ENCODE peak calls at places on chromosomes 11 and 22, in seven cellular contexts. L, U, R, N, J, O and S are unnamed samples.

GRCh38 chr11:126355926-126356897 is 726 bp downstream of the ST3GAL4 start:
- DNase-seq in L (no peak), R (no peak), O (peak; percentile 33), U (no peak), N (no peak), J (no peak), S (peak; percentile 41)

GRCh38 chr11:76978239-76978638 is 56.0 kb upstream of the B3GNT6 start:
- DNase-seq in J (no peak), O (no peak), N (no peak), R (no peak), U (no peak), L (no peak), S (no peak)

GRCh38 chr11:132942611-132943324 is 589.5 kb downstream of the OPCML start:
- DNase-seq in N (no peak), U (no peak), O (no peak), L (no peak), J (no peak), R (no peak), S (no peak)

GRCh38 chr11:1111545-1112212 is 37.0 kb downstream of the MUC2 start:
- DNase-seq in O (no peak), N (no peak), L (no peak), R (no peak), U (no peak), J (no peak), S (no peak)

GRCh38 chr11:86917577-86917976 is 37.6 kb downstream of the FZD4 start:
- DNase-seq in U (no peak), J (no peak), R (no peak), N (no peak), O (no peak), L (no peak), S (no peak)

GRCh38 chr11:117875397-117876048 is 935 bp downstream of the FXYD6 start:
- DNase-seq in L (no peak), R (no peak), U (no peak), N (no peak), J (no peak), O (no peak), S (no peak)

GRCh38 chr11:75103380-75104026 is 6.8 kb upstream of the OR2AT4 start:
- DNase-seq in R (peak; percentile 74), J (peak; percentile 86), O (peak; percentile 82), L (peak; percentile 73), U (no peak), N (no peak), S (peak; percentile 24)

GRCh38 chr22:29112102-29112501 is 39.3 kb downstream of the KREMEN1 start:
- DNase-seq in L (no peak), R (no peak), U (no peak), J (no peak), O (no peak), N (no peak), S (no peak)

GRCh38 chr22:45007247-45007945 is 2.4 kb downstream of the PHF21B start:
- DNase-seq in R (peak; percentile 31), L (no peak), J (peak; percentile 27), O (no peak), N (no peak), U (peak; percentile 18), S (peak; percentile 41)
- H3K4me3 ChIP-seq in R (peak overlapping the region; percentile 34), L (peak overlapping the region; percentile 28), J (no peak overlapping the region), O (no peak overlapping the region), N (peak overlapping the region; percentile 55), U (peak overlapping the region; percentile 66), S (no peak overlapping the region)

GRCh38 chr11:102830328-102830727 is 13.1 kb downstream of the MMP3 start:
- DNase-seq in J (peak; percentile 29), O (peak; percentile 30), U (no peak), N (no peak), L (no peak), R (no peak), S (peak; percentile 86)

GRCh38 chr11:102831709-102832492 is 11.5 kb downstream of the MMP3 start:
- DNase-seq in R (no peak), L (peak; percentile 24), O (peak; percentile 44), J (no peak), U (no peak), N (no peak), S (no peak)

GRCh38 chr11:102829671-102830070 is 13.7 kb downstream of the MMP3 start:
- DNase-seq in N (no peak), R (no peak), U (no peak), O (no peak), L (no peak), J (no peak), S (peak; percentile 79)

GRCh38 chr11:102832612-102833011 is 10.8 kb downstream of the MMP3 start:
- DNase-seq in J (no peak), R (no peak), L (no peak), U (no peak), N (no peak), O (no peak), S (no peak)

DNA sequence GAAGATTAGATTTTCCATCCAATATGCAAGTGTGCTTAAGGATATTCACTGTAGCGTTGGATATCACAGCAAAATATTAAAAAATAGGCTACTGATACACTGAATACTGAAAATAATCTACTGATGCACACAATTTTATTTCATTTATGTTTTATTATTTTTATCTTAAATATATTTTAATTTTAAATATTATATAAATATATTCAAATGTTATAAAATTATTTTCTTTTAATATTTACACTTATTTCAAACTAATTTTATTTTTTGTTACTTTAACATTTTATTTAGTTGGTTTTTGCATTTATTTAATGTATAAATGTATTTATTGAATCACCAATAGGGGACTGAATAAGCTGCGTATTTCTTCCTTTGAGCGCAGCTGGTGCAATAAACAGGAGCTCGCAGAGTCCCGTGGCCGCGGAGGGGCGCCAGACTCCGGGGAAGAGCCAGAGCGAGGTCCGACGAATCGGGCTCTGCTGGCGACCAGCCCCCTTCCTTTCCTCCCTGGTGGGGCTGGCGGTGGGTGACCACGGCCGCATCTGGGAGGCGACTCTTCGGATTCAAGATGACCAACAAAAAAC is 12.2 kb downstream of the MMP3 start:
- DNase-seq in R (peak; percentile 60), U (no peak), N (no peak), J (peak; percentile 23), L (peak; percentile 39), O (peak; percentile 70), S (peak; percentile 51)
- TF ChIP-seq CTCF in R (peak; percentile 64), U (no peak), N (peak; percentile 94), J (peak; percentile 58), L (peak; percentile 85), O (peak; percentile 72), S (peak; percentile 46)

GRCh38 chr22:50009765-50010675 is 2.5 kb downstream of the IL17REL start:
- DNase-seq in R (no peak), N (no peak), L (no peak), J (no peak), U (no peak), O (no peak), S (no peak)
- H3K4me3 ChIP-seq in R (no peak overlapping the region), N (no peak overlapping the region), L (no peak overlapping the region), J (no peak overlapping the region), U (no peak overlapping the region), O (no peak overlapping the region), S (no peak overlapping the region)

GRCh38 chr22:37588540-37589215 is 8.8 kb upstream of the LGALS2 start:
- DNase-seq in N (no peak), J (no peak), R (no peak), L (no peak), O (no peak), U (no peak), S (no peak)

GRCh38 chr22:37589607-37590006 is 9.7 kb upstream of the LGALS2 start:
- DNase-seq in N (no peak), O (no peak), L (no peak), R (no peak), U (no peak), J (no peak), S (no peak)

GRCh38 chr22:37599161-37599560 is 9.5 kb upstream of the GGA1 start:
- DNase-seq in J (no peak), L (no peak), U (no peak), R (no peak), N (no peak), O (no peak), S (peak; percentile 29)

GRCh38 chr22:37591823-37592404 is 12.0 kb upstream of the LGALS2 start:
- DNase-seq in O (no peak), J (no peak), N (no peak), L (no peak), R (no peak), U (no peak), S (no peak)

GRCh38 chr22:37594237-37594636 is 14.3 kb upstream of the LGALS2 start:
- DNase-seq in J (no peak), N (no peak), L (no peak), O (no peak), U (no peak), R (no peak), S (no peak)
- TF ChIP-seq CTCF in J (no peak), N (no peak), L (no peak), O (no peak), U (no peak), R (no peak), S (no peak)

GRCh38 chr11:64152841-64153691 is 12.8 kb downstream of the MACROD1 start:
- DNase-seq in L (no peak), O (peak; percentile 21), R (peak; percentile 27), N (no peak), J (peak; percentile 20), U (peak; percentile 94), S (peak; percentile 38)
- H3K4me3 ChIP-seq in L (no peak overlapping the region), O (no peak overlapping the region), R (no peak overlapping the region), N (no peak overlapping the region), J (no peak overlapping the region), U (no peak overlapping the region), S (no peak overlapping the region)

DNA sequence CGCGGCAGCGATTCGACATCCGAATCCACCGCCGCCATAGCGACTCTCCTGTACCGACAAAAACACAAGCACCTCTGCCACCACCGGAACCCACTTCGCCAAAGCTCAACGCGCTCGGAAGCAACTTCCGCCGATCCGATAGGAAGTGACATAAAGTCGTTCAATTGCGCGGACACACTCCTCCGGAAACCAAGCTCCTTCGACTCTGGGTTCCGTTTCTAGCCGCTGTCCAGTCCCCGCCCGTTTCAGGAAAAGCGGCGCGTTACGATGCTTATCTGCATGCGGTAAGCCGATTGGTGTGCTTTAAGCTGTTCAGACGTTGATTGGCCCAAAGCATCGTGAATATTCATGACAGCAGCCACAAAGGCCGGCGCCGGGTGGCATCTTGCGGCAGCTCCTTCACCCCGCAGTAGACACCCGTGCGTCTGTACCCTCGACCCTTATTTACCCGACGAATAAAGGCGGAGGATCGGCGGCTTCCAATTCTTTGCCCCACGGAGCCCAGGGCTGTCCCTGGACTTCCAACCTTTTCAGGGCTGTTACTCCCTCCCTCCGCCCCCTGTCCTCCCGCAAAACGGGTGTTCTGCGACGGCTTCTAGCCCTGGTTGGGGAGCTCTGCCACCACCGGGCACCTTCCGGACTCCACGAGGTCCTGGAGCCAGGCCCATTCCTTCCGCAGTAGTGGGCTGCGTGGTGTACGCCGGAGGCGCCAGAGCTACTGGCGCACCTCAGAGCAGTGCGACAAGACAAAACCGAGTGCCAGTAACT is at the start of gene TUT1:
- DNase-seq in R (peak; percentile 100), L (peak; percentile 98), U (peak; percentile 96), O (peak; percentile 99), N (peak; percentile 95), J (peak; percentile 99), S (peak; percentile 100)
- TF ChIP-seq CTCF in R (no peak), L (no peak), U (no peak), O (no peak), N (no peak), J (no peak), S (no peak)

GRCh38 chr22:26127126-26127525 is 42.1 kb upstream of the SEZ6L start:
- DNase-seq in L (no peak), U (no peak), J (no peak), R (no peak), O (no peak), N (no peak), S (no peak)
- H3K4me3 ChIP-seq in L (no peak overlapping the region), U (no peak overlapping the region), J (no peak overlapping the region), R (no peak overlapping the region), O (no peak overlapping the region), N (no peak overlapping the region), S (no peak overlapping the region)